ENCODE peak calls at places on chromosomes 7 and 10, in seven cellular contexts. G is suprapubic skin, J is ovary, U is adrenal gland, M is body of pancreas, O is tibial nerve, D is HepG2. E is an unnamed sample.

GRCh38 chr7:1727812-1728570 is 57.9 kb downstream of the ELFN1 start:
- DNase-seq in O (no peak), D (no peak), J (no peak), U (no peak), G (no peak), M (no peak), E (no peak)

GRCh38 chr10:80276335-80276734 is 13.1 kb downstream of the MAT1A start:
- DNase-seq in M (no peak), D (no peak), G (no peak), U (no peak), O (no peak), J (no peak), E (no peak)

GRCh38 chr7:132480534-132480933 is 95.7 kb downstream of the PLXNA4 start:
- DNase-seq in M (no peak), G (peak), D (no peak), U (no peak), O (peak), J (peak), E (no peak)

GRCh38 chr10:35271086-35271834 is 65.0 kb upstream of the CCNY start:
- DNase-seq in G (no peak), U (peak), D (no peak), M (no peak), J (no peak), O (no peak), E (no peak)

GRCh38 chr7:68364871-68365625 is 1233.2 kb upstream of the AUTS2 start:
- DNase-seq in G (no peak), D (no peak), U (no peak), O (no peak), J (no peak), M (no peak), E (no peak)

GRCh38 chr10:48194830-48195229 is 79.7 kb downstream of the FRMPD2 start:
- DNase-seq in U (no peak), G (no peak), M (no peak), O (no peak), J (no peak), D (peak), E (no peak)

GRCh38 chr7:6482307-6482706 is 34.6 kb upstream of the DAGLB start:
- DNase-seq in J (no peak), M (no peak), O (no peak), D (peak), U (no peak), G (no peak), E (no peak)

GRCh38 chr7:28550580-28551205 is 138.4 kb downstream of the CREB5 start:
- DNase-seq in M (no peak), G (no peak), J (no peak), D (no peak), U (no peak), O (no peak), E (no peak)

GRCh38 chr7:94394058-94394398 is 667 bp upstream of the COL1A2 start:
- DNase-seq in J (peak), U (no peak), O (no peak), M (no peak), D (no peak), G (no peak), E (no peak)

GRCh38 chr10:132277311-132277741 is 30.4 kb downstream of the STK32C start:
- DNase-seq in J (no peak), D (no peak), O (no peak), G (no peak), U (no peak), M (no peak), E (no peak)

GRCh38 chr10:72615985-72616384 is 9.9 kb downstream of the MICU1 start:
- DNase-seq in G (no peak), J (no peak), M (no peak), D (no peak), U (no peak), O (no peak), E (no peak)

GRCh38 chr7:50531401-50531906 is 33.8 kb downstream of the DDC start:
- DNase-seq in D (peak), O (no peak), U (peak), M (peak), G (no peak), J (no peak), E (no peak)

GRCh38 chr7:75915416-75916156 is 631 bp downstream of the POR start:
- DNase-seq in U (peak), G (peak), J (peak), O (no peak), M (peak), D (peak), E (no peak)

GRCh38 chr10:133161486-133162051 is 1.6 kb downstream of the KNDC1 start:
- DNase-seq in U (peak), O (no peak), D (no peak), J (no peak), G (no peak), M (no peak), E (no peak)

GRCh38 chr7:122885583-122886356 is 490 bp downstream of the CADPS2 start:
- DNase-seq in G (peak), U (peak), D (peak), M (peak), J (peak), O (no peak), E (peak)

GRCh38 chr7:27179030-27179429 is 4.9 kb upstream of the HOXA10 start:
- DNase-seq in G (peak), J (no peak), M (peak), U (peak), D (no peak), O (no peak), E (no peak)

GRCh38 chr7:16695621-16696237 is 49.7 kb downstream of the BZW2 start:
- DNase-seq in J (no peak), O (peak), U (peak), G (no peak), D (peak), M (peak), E (peak)

GRCh38 chr7:64946772-64947171 is 43.7 kb downstream of the ZNF273 start:
- DNase-seq in O (no peak), M (no peak), U (no peak), G (no peak), D (peak), J (no peak), E (no peak)

GRCh38 chr10:75057680-75058079 is 53.8 kb upstream of the SAMD8 start:
- DNase-seq in U (no peak), M (no peak), O (no peak), G (no peak), D (no peak), J (no peak), E (no peak)

GRCh38 chr7:103967401-103967800 is 22.1 kb downstream of the RELN start:
- DNase-seq in G (no peak), D (no peak), M (no peak), O (no peak), J (no peak), U (no peak), E (no peak)

GRCh38 chr7:141072548-141073172 is 1.2 kb upstream of the TMEM178B start:
- DNase-seq in M (peak), J (peak), U (peak), O (peak), G (no peak), D (no peak), E (peak)
- TF ChIP-seq POLR2A in M (peak), J (no peak), U (peak), O (no peak), G (no peak), D (no peak), E (no peak)

DNA sequence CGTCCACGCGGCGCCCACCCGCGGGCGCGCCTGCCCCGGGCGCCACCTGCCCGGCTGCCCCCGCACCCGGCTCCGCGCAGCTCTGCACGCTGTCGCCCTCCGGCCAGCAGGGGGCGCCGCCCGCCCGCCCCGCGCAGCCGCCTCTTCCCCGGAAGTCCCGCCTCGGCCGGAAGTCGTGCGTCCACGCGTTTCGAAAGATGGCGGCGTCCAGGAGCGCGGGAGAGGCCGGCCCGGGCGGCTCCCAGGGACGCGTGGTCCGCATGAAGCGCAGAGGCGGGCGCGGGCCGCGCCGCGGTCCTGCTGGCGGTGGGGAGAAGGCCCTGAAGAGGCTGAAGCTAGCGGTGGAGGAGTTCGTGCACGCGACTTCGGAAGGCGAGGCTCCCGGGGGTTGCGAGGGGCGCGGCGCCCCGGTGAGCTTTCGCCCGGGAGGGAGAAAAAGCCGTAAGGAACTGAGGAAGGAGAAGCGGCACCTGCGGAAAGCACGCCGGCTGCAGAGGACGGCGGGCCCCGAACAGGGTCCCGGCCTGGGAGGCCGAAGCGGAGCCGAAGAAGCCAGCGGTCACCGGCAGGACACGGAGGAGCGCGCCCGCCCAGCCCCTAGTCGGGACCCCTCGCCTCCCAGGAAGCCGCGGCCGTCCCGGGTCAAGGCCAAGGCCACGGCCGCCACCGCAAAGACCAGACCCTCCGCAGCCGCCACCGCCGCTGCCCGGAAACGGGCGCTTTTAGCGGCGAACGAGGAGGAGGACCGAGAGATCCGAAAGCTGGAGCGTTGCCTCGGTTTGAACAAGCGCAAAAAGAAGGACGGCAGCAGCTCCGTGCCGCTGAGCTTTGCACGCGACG is at the start of gene NOM1:
- DNase-seq in O (peak), G (peak), M (peak), J (peak), U (peak), D (peak), E (peak)
- TF ChIP-seq POLR2A in O (peak), G (no peak), M (peak), J (peak), U (peak), D (peak), E (peak)

GRCh38 chr10:32976338-32976737 is 18.3 kb upstream of the ITGB1 start:
- DNase-seq in M (no peak), D (no peak), U (no peak), O (no peak), J (no peak), G (no peak), E (no peak)

GRCh38 chr10:32972454-32972853 is 14.4 kb upstream of the ITGB1 start:
- DNase-seq in D (no peak), J (no peak), O (no peak), G (no peak), U (no peak), M (no peak), E (no peak)

GRCh38 chr10:32972929-32973328 is 14.9 kb upstream of the ITGB1 start:
- DNase-seq in U (no peak), G (no peak), D (no peak), M (no peak), O (no peak), J (no peak), E (no peak)

GRCh38 chr10:32970910-32971309 is 12.9 kb upstream of the ITGB1 start:
- DNase-seq in U (no peak), O (no peak), M (no peak), D (no peak), G (no peak), J (no peak), E (no peak)

GRCh38 chr10:32971536-32972091 is 13.6 kb upstream of the ITGB1 start:
- DNase-seq in D (peak), O (no peak), G (no peak), J (no peak), M (peak), U (no peak), E (no peak)
- TF ChIP-seq POLR2A in D (no peak), O (no peak), G (no peak), J (no peak), M (no peak), U (no peak), E (no peak)

DNA sequence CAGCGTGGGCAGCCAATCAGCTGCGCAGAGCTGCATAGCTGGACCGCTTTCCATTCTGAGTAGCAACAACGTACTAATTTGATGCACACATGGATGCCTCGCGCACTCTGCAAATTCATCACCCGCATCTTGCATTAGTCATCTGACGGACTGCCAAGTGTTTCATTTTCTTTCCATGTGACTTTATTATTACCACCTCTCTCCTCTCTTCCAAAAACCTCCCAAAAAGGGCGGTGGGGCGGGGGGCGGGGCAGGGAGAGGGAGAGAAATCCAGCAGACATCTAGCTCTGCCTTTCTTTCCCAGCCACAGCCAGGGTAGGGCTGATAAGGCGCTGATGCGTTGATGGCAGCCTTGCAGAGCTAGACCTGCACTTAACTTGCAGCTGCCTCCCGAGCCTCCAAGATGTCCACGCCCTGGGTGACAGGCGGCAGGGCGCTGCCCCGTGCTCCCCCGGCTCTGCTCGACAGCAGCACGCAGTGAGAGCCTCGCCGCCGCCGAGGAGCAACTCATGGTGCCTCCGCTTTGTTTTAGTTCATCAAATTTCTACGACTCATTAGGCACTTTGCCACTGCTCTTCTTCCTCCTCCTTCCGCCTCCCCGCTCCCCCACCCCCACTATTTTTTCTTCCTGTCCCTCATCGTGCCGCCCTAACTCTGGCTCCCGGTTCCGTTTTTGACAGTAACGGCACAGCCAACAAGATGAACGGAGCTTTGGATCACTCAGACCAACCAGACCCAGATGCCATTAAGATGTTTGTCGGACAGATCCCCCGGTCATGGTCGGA is 147.3 kb downstream of the CELF2 start:
- DNase-seq in O (peak), U (peak), G (peak), M (peak), D (no peak), J (peak), E (peak)
- TF ChIP-seq POLR2A in O (peak), U (no peak), G (peak), M (no peak), D (no peak), J (no peak), E (no peak)

GRCh38 chr10:79070091-79070610 is 1.4 kb downstream of the ZMIZ1 start:
- DNase-seq in U (no peak), M (peak), O (no peak), J (peak), D (no peak), G (no peak), E (peak)

GRCh38 chr10:79069325-79070090 is 742 bp downstream of the ZMIZ1 start:
- DNase-seq in O (no peak), M (peak), G (no peak), U (peak), D (no peak), J (peak), E (peak)

GRCh38 chr10:79068203-79068561 is 584 bp upstream of the ZMIZ1 start:
- DNase-seq in G (no peak), J (peak), M (no peak), U (no peak), D (no peak), O (no peak), E (peak)

GRCh38 chr10:79067241-79068202 is 1.2 kb upstream of the ZMIZ1 start:
- DNase-seq in J (peak), M (peak), U (peak), D (peak), G (peak), O (peak), E (peak)

GRCh38 chr10:79068562-79069324 is at the start of gene ZMIZ1:
- DNase-seq in M (peak), J (peak), D (peak), U (peak), O (peak), G (peak), E (peak)
- TF ChIP-seq POLR2A in M (peak), J (peak), D (peak), U (peak), O (peak), G (peak), E (peak)

GRCh38 chr10:31011660-31012022 is 20.0 kb downstream of the ZNF438 start:
- DNase-seq in M (no peak), J (no peak), U (no peak), O (no peak), D (no peak), G (no peak), E (no peak)

GRCh38 chr10:31014146-31014880 is 17.4 kb downstream of the ZNF438 start:
- DNase-seq in G (no peak), D (no peak), U (no peak), O (no peak), J (no peak), M (no peak), E (no peak)

GRCh38 chr10:31010062-31010461 is 21.6 kb downstream of the ZNF438 start:
- DNase-seq in G (no peak), U (no peak), D (no peak), J (no peak), M (no peak), O (no peak), E (no peak)

GRCh38 chr10:31011017-31011659 is 20.5 kb downstream of the ZNF438 start:
- DNase-seq in D (peak), G (no peak), U (peak), J (no peak), M (no peak), O (no peak), E (no peak)

GRCh38 chr10:31013331-31013730 is 18.3 kb downstream of the ZNF438 start:
- DNase-seq in D (no peak), J (no peak), U (no peak), O (no peak), M (no peak), G (no peak), E (no peak)
- TF ChIP-seq POLR2A in D (no peak), J (no peak), U (no peak), O (no peak), M (no peak), G (no peak), E (no peak)